ENCODE peak calls at places on chromosomes 2 and 18, in nine cellular contexts. Q, L, R, O, Y, S, E, Z and H are unnamed samples.
A peak's percentile ranks its signal among the peaks of the same experiment; 100 is the strongest.

GRCh38 chr2:211457325-211457724 is 900.9 kb downstream of the CPS1 start:
- DNase-seq in L (no peak), O (no peak), R (no peak), Q (no peak), E (no peak), Y (no peak), S (no peak), Z (no peak), H (no peak)

GRCh38 chr2:45180033-45180746 is 170.9 kb upstream of the SIX2 start:
- DNase-seq in S (no peak), Y (no peak), Q (no peak), E (no peak), O (no peak), R (no peak), L (no peak), Z (no peak), H (no peak)

GRCh38 chr2:232927793-232928563 is 57.9 kb downstream of the SNORC start:
- DNase-seq in Q (no peak), Z (no peak), O (no peak), S (no peak), E (no peak), L (no peak), R (no peak), Y (no peak), H (no peak)

GRCh38 chr2:100817388-100817985 is 2.5 kb upstream of the NPAS2 start:
- DNase-seq in S (no peak), Z (no peak), Y (no peak), Q (no peak), E (no peak), L (no peak), O (no peak), R (no peak), H (peak; percentile 37)

GRCh38 chr2:37148325-37148724 is 8.5 kb downstream of the EIF2AK2 start:
- DNase-seq in Y (peak; percentile 68), O (no peak), Q (no peak), S (no peak), R (no peak), Z (no peak), E (no peak), L (no peak), H (no peak)

GRCh38 chr2:174007010-174007409 is 41.8 kb upstream of the SP3 start:
- DNase-seq in O (no peak), Y (no peak), Q (no peak), Z (no peak), L (no peak), S (no peak), R (peak; percentile 79), E (no peak), H (no peak)

GRCh38 chr18:26862084-26862483 is 3.4 kb downstream of the AQP4 start:
- DNase-seq in E (no peak), L (no peak), S (no peak), Z (no peak), Y (no peak), Q (no peak), O (no peak), R (no peak), H (no peak)

GRCh38 chr2:181463573-181463972 is 6.4 kb downstream of the ITGA4 start:
- DNase-seq in Z (no peak), S (no peak), R (no peak), O (no peak), E (no peak), L (no peak), Y (no peak), Q (no peak), H (no peak)

GRCh38 chr18:8754995-8755955 is 49.9 kb downstream of the MTCL1 start:
- DNase-seq in E (no peak), Y (peak; percentile 59), O (peak; percentile 7), Z (peak; percentile 33), S (no peak), R (no peak), Q (peak; percentile 66), L (peak; percentile 76), H (peak; percentile 76)

GRCh38 chr2:113232730-113233129 is 46.0 kb downstream of the PAX8 start:
- DNase-seq in E (no peak), S (no peak), O (no peak), Q (no peak), R (no peak), Z (no peak), Y (no peak), L (no peak), H (no peak)

GRCh38 chr2:10372862-10373240 is 70.1 kb downstream of the HPCAL1 start:
- DNase-seq in Z (no peak), Q (no peak), R (no peak), L (no peak), S (no peak), E (no peak), O (no peak), Y (no peak), H (no peak)